ENCODE peak calls at places on chromosomes 11 and 22, in five cellular contexts. G is cardiac fibroblast; I is ascending aorta; K is activated CD8-positive, alpha-beta T cell treated with anti-CD3 and anti-CD28 coated beads for 36 hours; U is body of pancreas. M is an unnamed sample.
A peak's percentile ranks its signal among the peaks of the same experiment; 100 is the strongest.

GRCh38 chr11:94780432-94780831 is 12.3 kb downstream of the AMOTL1 start:
- DNase-seq in U (no peak), G (no peak), I (no peak), K (no peak), M (no peak)

GRCh38 chr11:1227551-1228182 is 4.8 kb downstream of the MUC5B start:
- DNase-seq in K (no peak), G (no peak), U (no peak), I (no peak), M (no peak)

GRCh38 chr11:124301482-124301881 is 12.3 kb downstream of the OR8D1 start:
- DNase-seq in I (no peak), G (peak; percentile 54), K (no peak), U (no peak), M (no peak)

GRCh38 chr22:17920145-17920605 is 104.2 kb downstream of the MICAL3 start:
- DNase-seq in K (no peak), G (peak; percentile 67), I (no peak), U (no peak), M (peak; percentile 39)

GRCh38 chr22:30390974-30391691 is 3.9 kb upstream of the RNF215 start:
- DNase-seq in G (peak; percentile 70), K (peak; percentile 90), U (peak; percentile 80), I (peak; percentile 74), M (peak; percentile 51)

GRCh38 chr11:134238956-134239355 is 14.2 kb downstream of the THYN1 start:
- DNase-seq in I (peak; percentile 33), G (no peak), K (no peak), U (no peak), M (no peak)

GRCh38 chr22:46214616-46215015 is 35.5 kb downstream of the CDPF1 start:
- DNase-seq in G (no peak), K (no peak), I (no peak), U (no peak), M (no peak)

GRCh38 chr22:31637938-31638618 is 23.9 kb downstream of the PISD start:
- DNase-seq in K (no peak), G (peak; percentile 60), U (no peak), I (no peak), M (no peak)

GRCh38 chr11:120998581-120998980 is 25.3 kb upstream of the TBCEL start:
- DNase-seq in I (no peak), U (no peak), G (no peak), K (no peak), M (no peak)

GRCh38 chr11:29452131-29452530 is 564.7 kb downstream of the KCNA4 start:
- DNase-seq in K (no peak), G (peak; percentile 65), I (no peak), U (no peak), M (no peak)

GRCh38 chr11:13023423-13023822 is 14.3 kb downstream of the RASSF10 start:
- DNase-seq in G (no peak), I (no peak), U (no peak), K (no peak), M (no peak)

GRCh38 chr11:82864268-82864667 is 36.0 kb downstream of the PRCP start:
- DNase-seq in U (peak; percentile 46), I (peak; percentile 74), K (peak; percentile 43), G (peak; percentile 81), M (peak; percentile 46)

GRCh38 chr22:19998991-19999820 is 17.4 kb downstream of the ARVCF start:
- DNase-seq in U (no peak), K (no peak), I (no peak), G (no peak), M (no peak)

GRCh38 chr11:8267831-8268529 is 4.3 kb upstream of the LMO1 start:
- DNase-seq in U (peak; percentile 39), I (no peak), K (peak; percentile 38), G (no peak), M (no peak)

GRCh38 chr11:61092280-61092766 is 10.0 kb upstream of the CD5 start:
- DNase-seq in K (peak; percentile 84), U (no peak), I (no peak), G (no peak), M (no peak)

GRCh38 chr22:30569674-30570202 is 4.7 kb downstream of the GAL3ST1 start:
- DNase-seq in K (no peak), U (no peak), G (no peak), I (no peak), M (no peak)

GRCh38 chr22:20750461-20751184 is 23.3 kb upstream of the SERPIND1 start:
- DNase-seq in I (no peak), U (peak; percentile 21), K (peak; percentile 63), G (peak; percentile 79), M (no peak)

GRCh38 chr11:7892751-7893356 is 38.2 kb downstream of the OR10A6 start:
- DNase-seq in I (no peak), G (peak; percentile 79), K (no peak), U (no peak), M (no peak)

GRCh38 chr11:75107187-75107586 is 10.5 kb upstream of the OR2AT4 start:
- DNase-seq in K (no peak), G (peak; percentile 12), U (no peak), I (no peak), M (no peak)

GRCh38 chr11:65429724-65430405 is 7.3 kb downstream of the NEAT1 start:
- DNase-seq in U (peak; percentile 78), I (peak; percentile 79), K (peak; percentile 64), G (peak; percentile 94), M (no peak)

GRCh38 chr22:43889366-43890253 is 2.2 kb downstream of the PNPLA5 start:
- DNase-seq in G (peak; percentile 29), K (no peak), I (no peak), U (no peak), M (no peak)

GRCh38 chr11:76139317-76139716 is 67.0 kb downstream of the WNT11 start:
- DNase-seq in U (no peak), I (no peak), G (no peak), K (no peak), M (no peak)

GRCh38 chr11:76131585-76131984 is 74.7 kb downstream of the WNT11 start:
- DNase-seq in G (peak; percentile 31), K (no peak), I (no peak), U (no peak), M (no peak)

GRCh38 chr11:76132268-76132667 is 74.0 kb downstream of the WNT11 start:
- DNase-seq in U (no peak), I (no peak), G (no peak), K (no peak), M (no peak)

GRCh38 chr11:76134239-76134638 is 72.1 kb downstream of the WNT11 start:
- DNase-seq in U (no peak), K (no peak), I (no peak), G (no peak), M (no peak)

GRCh38 chr11:76135491-76135890 is 70.8 kb downstream of the WNT11 start:
- DNase-seq in U (no peak), K (no peak), I (no peak), G (peak; percentile 49), M (no peak)
- TF ChIP-seq CTCF in U (no peak), K (no peak), I (no peak), G (no peak), M (no peak)

GRCh38 chr11:119371778-119372182 is 9.7 kb downstream of the USP2 start:
- DNase-seq in G (no peak), K (no peak), I (peak; percentile 58), U (no peak), M (no peak)
- TF ChIP-seq CTCF in G (no peak), K (no peak), I (no peak), U (no peak), M (peak; percentile 13)

GRCh38 chr11:131025421-131026126 is 109.3 kb upstream of the SNX19 start:
- DNase-seq in U (no peak), G (no peak), K (no peak), I (no peak), M (no peak)
- TF ChIP-seq CTCF in U (no peak), G (no peak), K (no peak), I (no peak), M (no peak)

GRCh38 chr11:10302294-10302743 is 2.6 kb upstream of the ADM start:
- DNase-seq in U (peak; percentile 56), G (no peak), K (no peak), I (no peak), M (no peak)

GRCh38 chr11:10295056-10295901 is 1.3 kb upstream of the SBF2 start:
- DNase-seq in G (peak; percentile 20), U (no peak), K (no peak), I (no peak), M (no peak)

GRCh38 chr11:10294289-10294953 is 402 bp upstream of the SBF2 start:
- DNase-seq in G (peak; percentile 88), U (peak; percentile 27), K (no peak), I (no peak), M (peak; percentile 51)

GRCh38 chr11:10301656-10302293 is 3.1 kb upstream of the ADM start:
- DNase-seq in G (peak; percentile 66), I (no peak), U (no peak), K (no peak), M (no peak)

GRCh38 chr11:10298342-10298741 is 4.3 kb upstream of the SBF2 start:
- DNase-seq in U (no peak), K (peak; percentile 83), G (peak; percentile 56), I (no peak), M (no peak)
- TF ChIP-seq CTCF in U (no peak), K (peak; percentile 68), G (peak; percentile 7), I (no peak), M (no peak)

GRCh38 chr11:31882951-31883392 is 71.8 kb upstream of the PAX6 start:
- DNase-seq in G (no peak), U (no peak), I (no peak), K (no peak), M (no peak)

GRCh38 chr11:31881825-31882224 is 70.7 kb upstream of the PAX6 start:
- DNase-seq in I (no peak), K (no peak), G (no peak), U (no peak), M (no peak)

GRCh38 chr11:31884080-31884479 is 73.0 kb upstream of the PAX6 start:
- DNase-seq in U (no peak), I (no peak), K (no peak), G (no peak), M (no peak)

GRCh38 chr11:31883435-31883834 is 72.3 kb upstream of the PAX6 start:
- DNase-seq in G (no peak), U (no peak), K (no peak), I (no peak), M (no peak)

GRCh38 chr11:31887180-31887579 is 76.1 kb upstream of the PAX6 start:
- DNase-seq in K (peak; percentile 42), I (no peak), G (no peak), U (no peak), M (no peak)
- TF ChIP-seq CTCF in K (no peak), I (no peak), G (no peak), U (no peak), M (peak; percentile 15)

DNA sequence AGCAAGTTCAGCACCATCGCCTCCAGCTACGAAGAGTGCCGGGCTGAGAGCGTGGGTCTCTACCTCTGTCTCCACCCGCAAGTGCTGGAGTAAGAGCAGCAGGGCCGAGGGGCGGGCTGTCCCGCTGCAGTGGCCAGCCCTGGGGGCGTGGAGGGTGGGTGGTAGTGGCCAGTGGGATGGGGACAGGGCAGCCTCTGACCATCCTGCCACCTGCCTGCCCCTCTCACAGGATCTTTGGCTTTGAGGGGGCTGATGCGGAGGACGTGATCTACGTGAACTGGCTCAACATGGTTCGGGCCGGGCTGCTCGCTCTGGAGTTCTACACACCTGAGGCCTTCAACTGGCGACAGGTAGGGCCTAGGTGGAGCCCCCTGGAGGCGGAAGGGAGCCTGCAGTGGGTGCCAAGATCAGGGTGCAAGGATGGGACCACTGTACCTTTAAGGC is 15.0 kb upstream of the BBS1 start:
- DNase-seq in I (no peak), G (no peak), K (peak; percentile 47), U (no peak), M (no peak)
- TF ChIP-seq CTCF in I (no peak), G (peak; percentile 32), K (peak; percentile 42), U (no peak), M (peak; percentile 30)

GRCh38 chr11:5154657-5155056 is at the start of gene OR52A1:
- DNase-seq in I (no peak), K (no peak), U (no peak), G (no peak), M (no peak)
- TF ChIP-seq CTCF in I (no peak), K (no peak), U (no peak), G (no peak), M (no peak)

M was measured in endothelial cell.